ENCODE peak calls at places on chromosomes 13 and 19, in eight cellular contexts. F is kidney epithelial cell; M is GM20000; B is stimulated activated CD8-positive, alpha-beta memory T cell treated with anti-CD3 and anti-CD28 coated beads, Interleukin-12 subunit alpha, Interleukin-12 subunit beta, amount 100 ng/mL, for 1 hour; H is foreskin fibroblast; Y is A673; V is ovary; Q is omental fat pad. O is an unnamed sample.
A peak's percentile ranks its signal among the peaks of the same experiment; 100 is the strongest.

GRCh38 chr13:98672947-98673545 is 79.4 kb downstream of the SLC15A1 start:
- DNase-seq in Y (peak; percentile 75), Q (no peak), M (peak; percentile 73), F (no peak), B (no peak), V (peak; percentile 66), H (peak; percentile 84), O (peak; percentile 17)

GRCh38 chr13:99663185-99663825 is 162.0 kb downstream of the TM9SF2 start:
- DNase-seq in Y (no peak), H (no peak), F (no peak), V (no peak), M (no peak), Q (no peak), B (no peak), O (no peak)

GRCh38 chr13:104705031-104705750 is 1639.0 kb upstream of the SLC10A2 start:
- DNase-seq in H (no peak), V (no peak), Q (no peak), M (no peak), B (no peak), F (no peak), Y (no peak), O (no peak)

GRCh38 chr19:2250765-2251576 is 1.8 kb downstream of the AMH start:
- DNase-seq in Q (no peak), H (no peak), Y (no peak), M (peak; percentile 62), B (no peak), V (no peak), F (no peak), O (no peak)

GRCh38 chr13:23876265-23876664 is 12.9 kb downstream of the MIPEP start:
- DNase-seq in F (no peak), V (no peak), M (no peak), H (peak; percentile 55), Y (peak; percentile 27), Q (no peak), B (no peak), O (no peak)

GRCh38 chr19:17484520-17485180 is 14.3 kb downstream of the SLC27A1 start:
- DNase-seq in M (no peak), B (no peak), H (no peak), Q (no peak), Y (no peak), V (no peak), F (no peak), O (no peak)

GRCh38 chr19:36528921-36529518 is 949 bp upstream of the ZNF260 start:
- DNase-seq in B (peak; percentile 7), V (no peak), Y (peak; percentile 14), F (no peak), Q (no peak), M (peak; percentile 41), H (no peak), O (no peak)

GRCh38 chr19:33746159-33746558 is 50.5 kb upstream of the KCTD15 start:
- DNase-seq in Q (no peak), F (no peak), B (no peak), H (no peak), M (no peak), V (no peak), Y (no peak), O (no peak)

GRCh38 chr19:6018786-6019185 is 40.8 kb upstream of the RANBP3 start:
- DNase-seq in Q (no peak), M (peak; percentile 6), F (no peak), B (no peak), Y (no peak), H (no peak), V (no peak), O (no peak)

GRCh38 chr19:3805859-3806258 is 19.7 kb upstream of the MATK start:
- DNase-seq in Q (no peak), B (no peak), F (no peak), Y (no peak), H (no peak), V (no peak), M (no peak), O (no peak)

GRCh38 chr19:46373573-46374359 is 26.9 kb downstream of the PPP5C start:
- DNase-seq in F (peak; percentile 90), B (no peak), Q (no peak), H (peak; percentile 78), V (no peak), M (no peak), Y (peak; percentile 72), O (no peak)

GRCh38 chr13:97978661-97979450 is 25.4 kb downstream of the IPO5 start:
- DNase-seq in F (no peak), Q (no peak), H (peak; percentile 41), Y (peak; percentile 80), M (no peak), B (no peak), V (no peak), O (no peak)

GRCh38 chr19:41641879-41642485 is 15.1 kb upstream of the CEACAM4 start:
- DNase-seq in B (peak; percentile 57), F (no peak), Y (peak; percentile 84), Q (no peak), M (peak; percentile 87), H (peak; percentile 76), V (no peak), O (no peak)

GRCh38 chr13:70736622-70737317 is 628.5 kb upstream of the KLHL1 start:
- DNase-seq in M (no peak), B (no peak), Y (no peak), V (no peak), Q (no peak), F (no peak), H (no peak), O (no peak)

GRCh38 chr19:33715462-33715861 is 81.2 kb upstream of the KCTD15 start:
- DNase-seq in H (no peak), Q (no peak), M (no peak), Y (no peak), F (no peak), B (no peak), V (no peak), O (no peak)

GRCh38 chr13:31588331-31588730 is 151.0 kb upstream of the RXFP2 start:
- DNase-seq in F (peak; percentile 14), Y (no peak), M (no peak), B (no peak), H (no peak), Q (no peak), V (no peak), O (no peak)

GRCh38 chr19:2488942-2489731 is 13.2 kb downstream of the GADD45B start:
- DNase-seq in B (no peak), F (no peak), Y (peak; percentile 62), Q (no peak), V (no peak), H (peak; percentile 66), M (peak; percentile 67), O (no peak)

GRCh38 chr13:98397221-98397620 is 179.7 kb downstream of the STK24 start:
- DNase-seq in Q (no peak), Y (peak; percentile 42), B (no peak), M (no peak), F (no peak), V (no peak), H (peak; percentile 31), O (no peak)

GRCh38 chr19:45402469-45403070 is 2.3 kb downstream of the PPP1R13L start:
- DNase-seq in B (no peak), V (no peak), Y (no peak), M (peak; percentile 69), H (peak; percentile 60), F (no peak), Q (no peak), O (peak; percentile 71)

GRCh38 chr19:35268546-35269424 is at the start of gene USF2:
- DNase-seq in V (peak; percentile 77), B (no peak), M (peak; percentile 92), F (no peak), Q (no peak), H (peak; percentile 87), Y (peak; percentile 74), O (peak; percentile 68)

GRCh38 chr19:15563325-15563794 is 51.7 kb upstream of the CYP4F8 start:
- DNase-seq in B (no peak), Y (peak; percentile 67), M (no peak), V (peak; percentile 46), Q (no peak), H (peak; percentile 10), F (no peak), O (no peak)

GRCh38 chr19:27851002-27851481 is 1361.9 kb downstream of the UQCRFS1 start:
- DNase-seq in H (no peak), F (no peak), V (no peak), Q (no peak), B (no peak), M (no peak), Y (no peak), O (no peak)

GRCh38 chr19:3700242-3701032 is at the start of gene PIP5K1C:
- DNase-seq in Y (peak; percentile 90), F (no peak), B (peak; percentile 91), Q (peak; percentile 74), M (peak; percentile 99), V (peak; percentile 91), H (peak; percentile 96), O (peak; percentile 90)

GRCh38 chr19:35975608-35976214 is 19.3 kb upstream of the SDHAF1 start:
- DNase-seq in F (no peak), B (no peak), V (no peak), M (no peak), Q (no peak), Y (no peak), H (peak; percentile 43), O (no peak)